ENCODE peak calls at places on chromosomes 3 and 15, in four cellular contexts. One of them, this sample, is unnamed.

GRCh38 chr3:46065294-46065705 is 38.0 kb upstream of the XCR1 start:
- DNase-seq in iPS-NIHi11: peak; percentile 23
- DNase-seq in GM23338: no peak
- DNase-seq in adipocyte: no peak
- DNase-seq in this sample: peak; percentile 10

GRCh38 chr3:4819294-4819693 is 159.9 kb upstream of the BHLHE40 start:
- DNase-seq in iPS-NIHi11: no peak
- DNase-seq in adipocyte: no peak
- DNase-seq in GM23338: no peak
- DNase-seq in this sample: no peak

GRCh38 chr3:196225763-196226364 is 9.5 kb downstream of the SLC51A start:
- DNase-seq in GM23338: no peak
- DNase-seq in iPS-NIHi11: no peak
- DNase-seq in adipocyte: no peak
- DNase-seq in this sample: no peak

GRCh38 chr3:75906555-75907112 is 121.3 kb upstream of the ZNF717 start:
- DNase-seq in iPS-NIHi11: peak; percentile 50
- DNase-seq in adipocyte: peak; percentile 89
- DNase-seq in GM23338: peak; percentile 92
- DNase-seq in this sample: peak; percentile 68

GRCh38 chr3:15805756-15806266 is 8.0 kb upstream of the ANKRD28 start:
- DNase-seq in adipocyte: peak; percentile 84
- DNase-seq in iPS-NIHi11: no peak
- DNase-seq in GM23338: no peak
- DNase-seq in this sample: no peak

GRCh38 chr3:155442066-155442465 is 148.6 kb upstream of the STRIT1 start:
- DNase-seq in iPS-NIHi11: no peak
- DNase-seq in GM23338: no peak
- DNase-seq in adipocyte: peak; percentile 22
- DNase-seq in this sample: no peak

GRCh38 chr15:59294574-59294960 is 78.1 kb downstream of the MYO1E start:
- DNase-seq in iPS-NIHi11: no peak
- DNase-seq in GM23338: no peak
- DNase-seq in adipocyte: no peak
- DNase-seq in this sample: no peak

GRCh38 chr3:14479591-14479990 is 60.6 kb downstream of the GRIP2 start:
- DNase-seq in iPS-NIHi11: no peak
- DNase-seq in GM23338: no peak
- DNase-seq in adipocyte: no peak
- DNase-seq in this sample: no peak

GRCh38 chr3:129735638-129736037 is 129.2 kb upstream of the PLXND1 start:
- DNase-seq in adipocyte: no peak
- DNase-seq in iPS-NIHi11: no peak
- DNase-seq in GM23338: no peak
- DNase-seq in this sample: no peak

GRCh38 chr3:19065027-19065426 is 83.3 kb upstream of the KCNH8 start:
- DNase-seq in iPS-NIHi11: peak; percentile 25
- DNase-seq in adipocyte: no peak
- DNase-seq in GM23338: peak; percentile 59
- DNase-seq in this sample: peak; percentile 6

GRCh38 chr3:32340039-32340438 is 51.6 kb upstream of the CMTM7 start:
- DNase-seq in GM23338: peak; percentile 82
- DNase-seq in adipocyte: peak; percentile 64
- DNase-seq in iPS-NIHi11: peak; percentile 60
- DNase-seq in this sample: peak; percentile 77

GRCh38 chr3:62911531-62911930 is 36.3 kb upstream of the CADPS start:
- DNase-seq in iPS-NIHi11: no peak
- DNase-seq in adipocyte: no peak
- DNase-seq in GM23338: no peak
- DNase-seq in this sample: no peak

GRCh38 chr15:99438222-99438592 is 127.6 kb upstream of the MEF2A start:
- DNase-seq in GM23338: no peak
- DNase-seq in iPS-NIHi11: no peak
- DNase-seq in adipocyte: no peak
- DNase-seq in this sample: no peak

GRCh38 chr3:134325106-134325705 is 49.0 kb downstream of the AMOTL2 start:
- DNase-seq in adipocyte: peak; percentile 54
- DNase-seq in iPS-NIHi11: no peak
- DNase-seq in GM23338: no peak
- DNase-seq in this sample: no peak

GRCh38 chr3:33317963-33318708 is 40.9 kb downstream of the FBXL2 start:
- DNase-seq in iPS-NIHi11: no peak
- DNase-seq in adipocyte: peak; percentile 12
- DNase-seq in GM23338: no peak
- DNase-seq in this sample: no peak

GRCh38 chr15:73969151-73969759 is 22.8 kb downstream of the STOML1 start:
- DNase-seq in iPS-NIHi11: no peak
- DNase-seq in adipocyte: no peak
- DNase-seq in GM23338: no peak
- DNase-seq in this sample: no peak

GRCh38 chr3:136699271-136699828 is 52.8 kb downstream of the STAG1 start:
- DNase-seq in GM23338: no peak
- DNase-seq in adipocyte: no peak
- DNase-seq in iPS-NIHi11: no peak
- DNase-seq in this sample: no peak

GRCh38 chr3:69231929-69232437 is 109.6 kb upstream of the LMOD3 start:
- DNase-seq in iPS-NIHi11: peak; percentile 47
- DNase-seq in adipocyte: peak; percentile 25
- DNase-seq in GM23338: no peak
- DNase-seq in this sample: peak; percentile 46